ENCODE peak calls at places on chromosome 14, in five cellular contexts. O is SJCRH30, A is transverse colon, R is fibroblast of lung, N is tibial artery. X is an unnamed sample.

GRCh38 chr14:75456069-75457023 is 28.5 kb downstream of the JDP2 start:
- DNase-seq in O (no peak), A (peak), R (no peak), N (no peak), X (no peak)

GRCh38 chr14:75631453-75631831 is 29.2 kb downstream of the ERG28 start:
- DNase-seq in O (peak), A (no peak), R (no peak), N (no peak), X (no peak)

GRCh38 chr14:92993302-92993701 is 70.4 kb downstream of the CHGA start:
- DNase-seq in O (no peak), A (no peak), R (no peak), N (no peak), X (no peak)

GRCh38 chr14:59465570-59466150 is 480 bp upstream of the GPR135 start:
- DNase-seq in O (no peak), A (no peak), R (no peak), N (no peak), X (no peak)

GRCh38 chr14:51651388-51652167 is at the start of gene FRMD6:
- DNase-seq in O (peak), A (peak), R (peak), N (peak), X (peak)

GRCh38 chr14:42140831-42141279 is 534.2 kb downstream of the LRFN5 start:
- DNase-seq in O (no peak), A (no peak), R (peak), N (no peak), X (no peak)

GRCh38 chr14:101810897-101811620 is 49.5 kb downstream of the PPP2R5C start:
- DNase-seq in O (no peak), A (no peak), R (peak), N (no peak), X (no peak)

GRCh38 chr14:26966942-26967341 is 369.1 kb upstream of the NOVA1 start:
- DNase-seq in O (peak), A (no peak), R (peak), N (no peak), X (peak)

GRCh38 chr14:94686511-94687160 is 74.4 kb downstream of the SERPINA3 start:
- DNase-seq in O (no peak), A (no peak), R (no peak), N (peak), X (no peak)

GRCh38 chr14:101176535-101177205 is 273.1 kb upstream of the RTL1 start:
- DNase-seq in O (no peak), A (no peak), R (no peak), N (no peak), X (no peak)

GRCh38 chr14:69760810-69761209 is 6.1 kb upstream of the SRSF5 start:
- DNase-seq in O (no peak), A (no peak), R (no peak), N (no peak), X (no peak)

GRCh38 chr14:68650403-68650994 is 142.4 kb downstream of the ZFP36L1 start:
- DNase-seq in O (no peak), A (no peak), R (no peak), N (no peak), X (no peak)

GRCh38 chr14:103519043-103519836 is 3.4 kb downstream of the CKB start:
- DNase-seq in O (no peak), A (no peak), R (peak), N (peak), X (no peak)

GRCh38 chr14:103517172-103517566 is 5.5 kb downstream of the CKB start:
- DNase-seq in O (no peak), A (no peak), R (no peak), N (peak), X (no peak)

GRCh38 chr14:103519837-103520212 is 2.8 kb downstream of the CKB start:
- DNase-seq in O (no peak), A (no peak), R (no peak), N (peak), X (no peak)

GRCh38 chr14:103517626-103518415 is 4.8 kb downstream of the CKB start:
- DNase-seq in O (no peak), A (peak), R (peak), N (no peak), X (no peak)

GRCh38 chr14:103518416-103519042 is 4.1 kb downstream of the CKB start:
- DNase-seq in O (peak), A (peak), R (peak), N (peak), X (peak)
- H3K27ac ChIP-seq in O (no peak), A (peak), R (no peak), N (peak), X (no peak)

GRCh38 chr14:22502007-22502406 is 87.0 kb downstream of the DAD1 start:
- DNase-seq in O (no peak), A (no peak), R (no peak), N (no peak), X (peak)
- H3K27ac ChIP-seq in O (no peak), A (peak), R (no peak), N (no peak), X (no peak)

GRCh38 chr14:98889836-98890185 is 382.2 kb downstream of the BCL11B start:
- DNase-seq in O (no peak), A (no peak), R (no peak), N (no peak), X (no peak)
- H3K27ac ChIP-seq in O (no peak), A (no peak), R (no peak), N (no peak), X (no peak)

DNA sequence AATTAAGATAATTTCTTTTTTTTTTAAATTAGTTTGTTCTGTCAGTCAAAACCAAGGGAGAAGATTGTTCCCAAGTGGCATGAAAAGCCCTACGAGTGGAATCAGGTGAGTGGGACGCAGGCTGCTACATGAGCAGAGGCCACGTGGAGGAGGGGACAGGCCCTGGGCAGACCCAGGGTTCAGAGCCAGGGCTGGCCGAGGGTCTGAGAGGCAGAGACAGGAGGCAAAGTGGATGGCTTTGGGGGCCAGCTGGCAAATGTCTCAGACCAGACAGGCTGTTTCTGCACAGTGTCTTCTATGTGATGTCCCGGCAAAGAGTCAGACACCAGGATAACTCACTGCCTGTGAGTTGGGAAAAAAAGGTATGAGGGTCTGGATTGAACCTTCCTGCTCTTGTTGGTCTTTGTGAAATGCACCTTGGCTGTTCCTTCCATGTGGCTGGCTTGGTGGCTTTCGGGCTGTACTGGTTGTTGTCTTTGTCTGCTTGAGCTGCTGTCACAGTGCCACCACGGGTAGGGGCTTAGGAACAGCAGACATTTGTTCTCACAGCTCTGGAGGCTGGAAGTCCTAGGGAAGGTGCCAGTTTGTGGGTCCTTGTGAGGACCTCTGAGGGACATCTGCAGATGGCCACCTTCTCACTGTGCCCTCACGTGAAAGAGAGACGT is 35.8 kb upstream of the ASPG start:
- DNase-seq in O (no peak), A (no peak), R (no peak), N (no peak), X (no peak)
- H3K27ac ChIP-seq in O (no peak), A (no peak), R (no peak), N (no peak), X (no peak)